ENCODE peak calls at places on chromosome 1, in nine cellular contexts. H is activated T-cell treated with anti-CD3 and anti-CD28 coated beads for 24 hours; L is right cardiac atrium; B is NCI-H1105 treated with DMSO at 0.1 percent for 48 hours; D is endodermal cell; I is CD4-positive, alpha-beta T cell; V is ACHN; X is stimulated activated CD8-positive, alpha-beta memory T cell treated with anti-CD3 and anti-CD28 coated beads, Interleukin-2, amount 100 ng/mL, for 48 hours; G is NCI-H146. T is an unnamed sample.

GRCh38 chr1:86906419-86906818 is 7.5 kb downstream of the SELENOF start:
- DNase-seq in I (no peak), L (no peak), B (peak), D (no peak), G (no peak), X (no peak), V (no peak), H (no peak), T (no peak)

GRCh38 chr1:10207810-10208209 is 2.6 kb upstream of the KIF1B start:
- DNase-seq in I (no peak), D (no peak), L (no peak), V (no peak), B (no peak), G (no peak), X (no peak), H (no peak), T (no peak)

GRCh38 chr1:23010734-23011449 is 4.8 kb downstream of the TEX46 start:
- DNase-seq in H (no peak), I (no peak), G (no peak), B (no peak), D (no peak), L (no peak), X (no peak), V (peak), T (peak)

GRCh38 chr1:220013497-220013896 is 32.8 kb downstream of the EPRS1 start:
- DNase-seq in G (no peak), D (no peak), I (no peak), B (no peak), V (peak), L (no peak), X (no peak), H (no peak), T (no peak)

GRCh38 chr1:45394342-45394741 is 54.1 kb upstream of the MUTYH start:
- DNase-seq in X (no peak), D (no peak), I (no peak), L (no peak), B (no peak), G (no peak), H (no peak), V (no peak), T (no peak)

GRCh38 chr1:52162947-52163346 is 21.1 kb downstream of the ZFYVE9 start:
- DNase-seq in H (no peak), D (no peak), G (no peak), V (no peak), L (no peak), B (no peak), I (no peak), X (no peak), T (no peak)

GRCh38 chr1:177164380-177165068 is at the start of gene ASTN1:
- DNase-seq in D (peak), I (no peak), L (no peak), V (no peak), X (no peak), H (no peak), G (no peak), B (peak), T (no peak)

GRCh38 chr1:205936846-205937707 is 6.2 kb downstream of the SLC26A9 start:
- DNase-seq in I (no peak), G (no peak), H (no peak), D (no peak), L (no peak), B (no peak), X (no peak), V (peak), T (no peak)

GRCh38 chr1:23727362-23727811 is 15.9 kb upstream of the ELOA start:
- DNase-seq in G (peak), L (peak), X (no peak), B (no peak), I (no peak), D (no peak), H (no peak), V (no peak), T (no peak)

GRCh38 chr1:219927956-219928790 is at the start of gene SLC30A10:
- DNase-seq in B (peak), I (no peak), X (no peak), V (no peak), D (peak), L (peak), G (peak), H (no peak), T (no peak)

GRCh38 chr1:156821801-156822200 is 5.2 kb upstream of the SH2D2A start:
- DNase-seq in V (no peak), D (no peak), L (no peak), X (peak), G (no peak), B (no peak), I (no peak), H (peak), T (no peak)

GRCh38 chr1:79005945-79006344 is 585 bp downstream of the ADGRL4 start:
- DNase-seq in D (no peak), B (no peak), L (no peak), X (no peak), V (no peak), H (no peak), G (no peak), I (no peak), T (no peak)

GRCh38 chr1:42223036-42223435 is 58.5 kb upstream of the GUCA2A start:
- DNase-seq in D (no peak), G (no peak), B (no peak), L (no peak), I (no peak), X (no peak), H (no peak), V (no peak), T (no peak)

GRCh38 chr1:62045579-62045978 is 149.1 kb upstream of the L1TD1 start:
- DNase-seq in X (no peak), H (no peak), B (peak), G (peak), L (no peak), V (no peak), I (no peak), D (peak), T (no peak)

GRCh38 chr1:186745531-186746146 is 65.4 kb upstream of the PTGS2 start:
- DNase-seq in H (no peak), L (no peak), G (no peak), I (no peak), V (no peak), X (no peak), B (peak), D (no peak), T (no peak)

GRCh38 chr1:111223126-111223443 is 4.4 kb upstream of the CHI3L2 start:
- DNase-seq in D (no peak), I (no peak), L (no peak), X (no peak), V (no peak), B (no peak), G (no peak), H (no peak), T (no peak)

GRCh38 chr1:163472267-163472666 is 150.5 kb downstream of the NUF2 start:
- DNase-seq in X (no peak), G (peak), D (no peak), I (no peak), V (peak), B (peak), L (no peak), H (no peak), T (no peak)

GRCh38 chr1:227540170-227541098 is 22.9 kb upstream of the ZNF678 start:
- DNase-seq in B (no peak), D (no peak), G (peak), H (no peak), L (no peak), I (no peak), V (no peak), X (no peak), T (no peak)

GRCh38 chr1:61967750-61968149 is 225.5 kb downstream of the PATJ start:
- DNase-seq in B (no peak), H (no peak), D (no peak), L (no peak), V (no peak), G (no peak), X (no peak), I (no peak), T (no peak)

GRCh38 chr1:236455242-236455641 is 61.2 kb downstream of the EDARADD start:
- DNase-seq in V (no peak), L (no peak), D (no peak), X (no peak), G (no peak), B (no peak), H (no peak), I (no peak), T (no peak)

GRCh38 chr1:11529330-11529729 is 50.4 kb downstream of the DISP3 start:
- DNase-seq in L (no peak), V (no peak), D (peak), H (no peak), X (no peak), G (no peak), B (no peak), I (no peak), T (no peak)

GRCh38 chr1:56330400-56331026 is 248.8 kb downstream of the PLPP3 start:
- DNase-seq in V (peak), X (no peak), G (no peak), D (no peak), H (no peak), B (no peak), I (no peak), L (no peak), T (no peak)

GRCh38 chr1:113199718-113200455 is 126.9 kb downstream of the LRIG2 start:
- DNase-seq in B (peak), V (no peak), D (peak), H (no peak), I (no peak), G (no peak), X (no peak), L (no peak), T (no peak)

GRCh38 chr1:12386130-12386529 is 156.3 kb downstream of the VPS13D start:
- DNase-seq in G (no peak), H (peak), I (peak), X (no peak), B (no peak), V (no peak), L (no peak), D (no peak), T (peak)

GRCh38 chr1:2228684-2229031 is 539 bp downstream of the SKI start:
- DNase-seq in H (no peak), L (peak), X (no peak), V (peak), I (no peak), B (no peak), G (peak), D (peak), T (no peak)

GRCh38 chr1:42422672-42423236 is 33.1 kb downstream of the ZMYND12 start:
- DNase-seq in L (no peak), V (no peak), X (no peak), D (no peak), H (no peak), G (no peak), I (no peak), B (peak), T (no peak)

GRCh38 chr1:6756455-6756854 is 28.8 kb upstream of the CAMTA1 start:
- DNase-seq in B (no peak), X (no peak), D (no peak), L (no peak), I (no peak), V (no peak), H (no peak), G (no peak), T (no peak)

GRCh38 chr1:211323156-211324063 is 3.2 kb upstream of the TRAF5 start:
- DNase-seq in G (peak), B (peak), D (peak), V (peak), H (peak), I (peak), X (peak), L (no peak), T (no peak)

GRCh38 chr1:212648431-212648830 is 39.9 kb downstream of the ATF3 start:
- DNase-seq in H (no peak), V (no peak), L (no peak), I (no peak), B (no peak), X (no peak), D (no peak), G (no peak), T (no peak)

GRCh38 chr1:227353186-227353585 is 34.9 kb upstream of the CDC42BPA start:
- DNase-seq in H (no peak), G (no peak), I (no peak), V (no peak), L (no peak), B (no peak), D (no peak), X (no peak), T (no peak)

GRCh38 chr1:218439541-218440295 is 94.6 kb downstream of the TGFB2 start:
- DNase-seq in H (no peak), X (no peak), B (no peak), V (no peak), D (peak), G (no peak), I (no peak), L (peak), T (peak)

GRCh38 chr1:101311146-101311892 is 74.5 kb downstream of the S1PR1 start:
- DNase-seq in X (no peak), B (no peak), V (no peak), L (no peak), D (no peak), I (no peak), H (no peak), G (no peak), T (no peak)

GRCh38 chr1:206062464-206062863 is 9.5 kb downstream of the RHEX start:
- DNase-seq in X (no peak), L (no peak), H (no peak), B (no peak), I (no peak), V (no peak), G (no peak), D (no peak), T (no peak)

GRCh38 chr1:17550684-17551584 is 11.4 kb downstream of the ARHGEF10L start:
- DNase-seq in B (peak), H (no peak), I (no peak), V (peak), L (no peak), X (no peak), G (peak), D (peak), T (no peak)

GRCh38 chr1:111475706-111476105 is 1.9 kb downstream of the C1orf162 start:
- DNase-seq in X (peak), G (no peak), I (no peak), B (no peak), V (no peak), D (no peak), H (peak), L (no peak), T (no peak)

T was measured in epithelial cell of proximal tubule.